ENCODE peak calls at places on chromosomes 12 and 14, in four cellular contexts. H, I, K and O are unnamed samples.

GRCh38 chr12:16530268-16530865 is 75.6 kb downstream of the LMO3 start:
- DNase-seq in I (no peak), H (no peak), K (no peak), O (no peak)

GRCh38 chr14:100030441-100031153 is 34.6 kb upstream of the EVL start:
- DNase-seq in I (no peak), H (no peak), K (no peak), O (no peak)

GRCh38 chr14:88545256-88545655 is 9.6 kb downstream of the PTPN21 start:
- DNase-seq in I (no peak), K (no peak), H (no peak), O (no peak)

GRCh38 chr14:105307052-105307727 is 6.4 kb upstream of the BRF1 start:
- DNase-seq in K (no peak), I (no peak), H (no peak), O (peak)

GRCh38 chr12:100346660-100347059 is 10.2 kb upstream of the SLC17A8 start:
- DNase-seq in H (no peak), K (peak), I (no peak), O (no peak)

GRCh38 chr14:23300687-23301223 is 1.9 kb downstream of the PPP1R3E start:
- DNase-seq in I (no peak), K (peak), H (no peak), O (no peak)

GRCh38 chr14:54535126-54535525 is 25.4 kb downstream of the CGRRF1 start:
- DNase-seq in H (no peak), K (no peak), I (no peak), O (no peak)

GRCh38 chr12:992647-993046 is 1.6 kb downstream of the ERC1 start:
- DNase-seq in K (no peak), H (no peak), I (no peak), O (no peak)

GRCh38 chr12:1837541-1838206 is 17.3 kb downstream of the LRTM2 start:
- DNase-seq in K (peak), H (no peak), I (no peak), O (peak)

GRCh38 chr12:50505945-50506344 is 1.2 kb downstream of the DIP2B start:
- DNase-seq in I (no peak), K (no peak), H (no peak), O (no peak)

GRCh38 chr12:9646794-9647622 is 22.5 kb upstream of the CLEC2D start:
- DNase-seq in H (no peak), K (no peak), I (no peak), O (no peak)

GRCh38 chr12:61250303-61250702 is 1009.9 kb upstream of the USP15 start:
- DNase-seq in K (no peak), I (no peak), H (no peak), O (no peak)

GRCh38 chr12:41795066-41795465 is 349.6 kb downstream of the GXYLT1 start:
- DNase-seq in K (no peak), H (no peak), I (no peak), O (no peak)

GRCh38 chr12:27003421-27004311 is 10.5 kb downstream of the TM7SF3 start:
- DNase-seq in I (no peak), K (no peak), H (no peak), O (peak)

GRCh38 chr14:88063807-88064206 is 58.9 kb downstream of the GPR65 start:
- DNase-seq in K (no peak), H (no peak), I (peak), O (no peak)

GRCh38 chr12:47193066-47193465 is 113.3 kb upstream of the AMIGO2 start:
- DNase-seq in H (no peak), K (no peak), I (no peak), O (no peak)

GRCh38 chr12:30420561-30420960 is 275.1 kb downstream of the IPO8 start:
- DNase-seq in K (no peak), H (no peak), I (no peak), O (no peak)

GRCh38 chr12:77924703-77925102 is 94.0 kb downstream of the NAV3 start:
- DNase-seq in K (no peak), I (no peak), H (no peak), O (no peak)

GRCh38 chr12:75628511-75628910 is 117.1 kb upstream of the KRR1 start:
- DNase-seq in I (no peak), K (no peak), H (no peak), O (no peak)

GRCh38 chr12:115507951-115508722 is 769.4 kb downstream of the MED13L start:
- DNase-seq in K (peak), I (no peak), H (no peak), O (no peak)

GRCh38 chr14:92729632-92730358 is 18.6 kb downstream of the LGMN start:
- DNase-seq in H (no peak), I (no peak), K (no peak), O (no peak)

GRCh38 chr12:32005496-32006125 is 46.4 kb downstream of the RESF1 start:
- DNase-seq in K (no peak), I (peak), H (no peak), O (no peak)

GRCh38 chr14:66677780-66678179 is 169.8 kb downstream of the GPHN start:
- DNase-seq in K (no peak), I (no peak), H (no peak), O (no peak)

GRCh38 chr14:58607131-58607531 is 30.6 kb upstream of the DACT1 start:
- DNase-seq in H (no peak), I (no peak), K (no peak), O (no peak)

GRCh38 chr14:73771848-73772705 is 57.9 kb upstream of the PNMA1 start:
- DNase-seq in K (peak), I (peak), H (no peak), O (peak)

GRCh38 chr14:73526036-73526984 is 10.6 kb upstream of the ACOT1 start:
- DNase-seq in H (no peak), K (peak), I (peak), O (peak)

GRCh38 chr14:99261916-99262787 is 9.8 kb downstream of the BCL11B start:
- DNase-seq in I (no peak), K (no peak), H (no peak), O (no peak)

GRCh38 chr12:103930787-103931536 is 752 bp downstream of the HSP90B1 start:
- DNase-seq in I (peak), K (peak), H (no peak), O (no peak)

GRCh38 chr12:103929051-103929908 is 930 bp upstream of the HSP90B1 start:
- DNase-seq in K (peak), I (peak), H (peak), O (peak)

GRCh38 chr12:103929909-103930786 is at the start of gene HSP90B1:
- DNase-seq in H (peak), I (peak), K (peak), O (peak)

GRCh38 chr12:103928736-103929050 is 1.5 kb upstream of the HSP90B1 start:
- DNase-seq in H (no peak), K (no peak), I (no peak), O (no peak)

GRCh38 chr12:103924761-103925641 is 5.2 kb upstream of the HSP90B1 start:
- DNase-seq in I (no peak), K (no peak), H (peak), O (no peak)
- TF ChIP-seq ELF1 in I (no peak), K (no peak), H (no peak), O (no peak)

GRCh38 chr12:123976227-123976826 is 3.3 kb downstream of the ZNF664 start:
- DNase-seq in K (no peak), H (no peak), I (no peak), O (no peak)

GRCh38 chr12:123971449-123971769 is 1.2 kb downstream of the CCDC92 start:
- DNase-seq in K (no peak), I (no peak), H (no peak), O (no peak)

GRCh38 chr12:123971770-123972447 is 722 bp downstream of the CCDC92 start:
- DNase-seq in H (no peak), I (no peak), K (peak), O (peak)

GRCh38 chr12:123972448-123973401 is at the start of the genes CCDC92 and ZNF664:
- DNase-seq in K (peak), H (peak), I (peak), O (peak)

GRCh38 chr12:123973552-123974341 is 732 bp downstream of the ZNF664 start:
- DNase-seq in I (peak), K (peak), H (no peak), O (peak)
- TF ChIP-seq ELF1 in I (no peak), K (no peak), H (no peak), O (no peak)

DNA sequence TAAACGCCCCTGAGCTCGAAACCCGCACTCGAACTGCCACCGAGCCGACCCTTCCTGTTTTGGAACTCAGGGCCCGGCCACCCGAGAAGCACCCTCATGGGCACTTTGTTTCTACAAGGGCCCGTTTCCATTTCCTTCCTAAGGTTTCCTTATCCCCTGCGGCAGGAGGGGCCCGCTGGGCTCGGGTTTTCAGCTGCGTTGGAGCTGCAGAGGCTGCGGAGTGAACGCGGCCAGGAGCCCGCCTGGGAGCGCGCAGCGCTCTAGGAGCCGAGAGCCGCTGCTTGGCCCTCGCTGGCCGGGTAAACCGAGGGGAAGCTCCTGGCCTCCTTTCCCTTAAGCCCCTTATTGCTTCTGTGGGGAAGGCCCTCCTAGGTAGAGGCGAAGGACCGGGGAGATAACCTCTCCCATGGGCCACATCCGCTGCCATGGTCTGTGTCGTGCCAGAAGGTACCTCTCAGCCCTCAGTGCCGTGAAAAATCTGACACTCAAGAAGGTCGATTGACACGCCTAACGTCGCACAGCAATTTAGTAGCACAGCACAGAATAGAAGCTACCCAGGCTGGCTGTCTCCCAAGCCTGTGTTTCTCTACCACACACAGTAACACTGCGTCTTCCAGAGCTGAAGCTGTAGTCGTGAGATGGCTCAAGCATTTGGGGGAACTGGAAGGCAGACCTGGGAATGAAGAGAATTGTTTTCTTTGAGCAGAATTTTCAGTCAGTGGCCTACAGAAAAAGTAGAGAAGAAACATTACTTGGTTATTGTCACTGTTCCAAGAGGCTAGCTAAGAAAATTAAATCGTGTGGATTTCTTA is 12.9 kb upstream of the CALM1 start:
- DNase-seq in K (peak), I (peak), H (no peak), O (peak)
- TF ChIP-seq ELF1 in K (no peak), I (no peak), H (no peak), O (no peak)

GRCh38 chr12:24776856-24777255 is 172.0 kb downstream of the BCAT1 start:
- DNase-seq in H (no peak), I (no peak), K (no peak), O (no peak)
- TF ChIP-seq ELF1 in H (no peak), I (no peak), K (no peak), O (no peak)

GRCh38 chr14:76923422-76924362 is 97.5 kb downstream of the LRRC74A start:
- DNase-seq in H (no peak), I (no peak), K (no peak), O (no peak)

GRCh38 chr14:76922599-76922998 is 96.4 kb downstream of the LRRC74A start:
- DNase-seq in I (no peak), H (no peak), K (no peak), O (no peak)

GRCh38 chr14:76920572-76921175 is 94.5 kb downstream of the LRRC74A start:
- DNase-seq in H (no peak), K (no peak), I (no peak), O (peak)

GRCh38 chr14:76919811-76920571 is 93.8 kb downstream of the LRRC74A start:
- DNase-seq in H (no peak), I (no peak), K (peak), O (peak)

DNA sequence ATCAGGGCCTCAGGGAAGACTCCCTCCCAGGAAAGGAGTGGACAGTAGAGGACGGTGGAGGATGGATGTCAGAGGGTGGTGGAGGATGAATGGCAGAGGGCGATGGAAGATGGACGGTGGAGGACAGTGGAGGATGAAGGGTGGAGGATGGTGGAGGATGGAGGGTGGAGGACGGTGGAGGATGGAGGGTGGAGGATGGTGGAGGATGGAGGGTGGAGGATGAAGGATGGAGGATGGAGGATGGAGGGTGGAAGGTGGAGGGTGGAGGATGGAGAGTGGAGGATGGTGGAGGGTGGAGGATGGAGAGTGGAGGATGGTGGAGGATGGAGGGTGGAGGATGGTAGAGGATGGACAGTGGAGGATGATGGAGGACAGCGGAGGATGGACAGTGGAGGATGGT is 95.9 kb downstream of the LRRC74A start:
- DNase-seq in H (no peak), I (no peak), K (no peak), O (no peak)
- TF ChIP-seq ELF1 in H (no peak), I (no peak), K (no peak), O (no peak)

DNA sequence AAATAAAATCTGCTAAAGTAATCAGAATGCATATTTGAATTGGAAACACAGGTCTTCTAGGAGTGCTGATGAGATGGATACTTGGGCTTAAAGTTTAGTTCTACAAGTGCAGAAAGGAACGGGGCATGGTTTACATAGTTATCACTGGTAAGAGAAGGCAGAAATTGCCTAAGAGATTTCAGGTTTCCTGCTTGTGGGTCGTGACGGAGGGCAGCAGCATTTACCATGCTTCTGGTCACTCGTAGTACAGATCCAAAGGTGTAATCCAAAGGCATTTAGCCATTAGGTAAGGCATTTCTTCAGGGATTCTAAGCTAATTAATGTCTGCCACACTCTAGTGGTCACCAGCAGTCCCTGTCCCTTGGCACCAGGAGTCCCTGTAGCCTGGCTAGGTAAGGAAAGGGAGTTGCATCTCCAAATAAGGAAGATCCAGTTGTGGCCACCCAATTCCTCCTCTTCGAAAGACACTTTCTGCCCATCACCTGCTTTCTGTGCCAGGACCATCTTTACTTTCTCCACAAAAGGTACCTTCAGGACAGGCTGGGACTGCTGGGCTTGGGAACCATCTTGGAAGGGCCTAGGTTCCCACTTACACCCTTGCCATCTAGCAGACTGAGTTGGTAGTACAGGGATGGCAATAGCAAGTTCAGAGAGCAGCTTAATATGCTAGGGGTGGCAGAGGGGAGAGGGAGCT is 1.5 kb downstream of the GSTZ1 start:
- DNase-seq in K (no peak), H (no peak), I (no peak), O (no peak)
- TF ChIP-seq ELF1 in K (no peak), H (no peak), I (no peak), O (no peak)

GRCh38 chr14:36271939-36272907 is 48.2 kb downstream of the MBIP start:
- DNase-seq in I (no peak), K (no peak), H (no peak), O (peak)
- TF ChIP-seq ELF1 in I (no peak), K (no peak), H (no peak), O (no peak)